ENCODE peak calls at places on chromosomes 11 and 22, in nine cellular contexts. One of them, this sample, is unnamed.

GRCh38 chr11:126886085-126886484 is 114.5 kb downstream of the KIRREL3 start:
- DNase-seq in stimulated activated CD4-positive, alpha-beta T cell treated with anti-CD3 and anti-CD28 coated beads, Interleukin-15, amount 100 ng/mL, for 1 hour: no peak
- DNase-seq in cerebellar cortex: no peak
- DNase-seq in stimulated activated CD8-positive, alpha-beta memory T cell treated with anti-CD3 and anti-CD28 coated beads, Interleukin-15, amount 100 ng/mL, for 24 hours: no peak
- DNase-seq in HFFc6: no peak
- DNase-seq in GM10248: no peak
- DNase-seq in endothelial cell of umbilical vein: no peak
- DNase-seq in NCI-H1417: no peak
- DNase-seq in SJSA1: no peak
- DNase-seq in this sample: no peak

GRCh38 chr22:19943665-19944026 is 2.0 kb upstream of the TXNRD2 start:
- DNase-seq in GM10248: peak; percentile 42
- DNase-seq in cerebellar cortex: no peak
- DNase-seq in stimulated activated CD8-positive, alpha-beta memory T cell treated with anti-CD3 and anti-CD28 coated beads, Interleukin-15, amount 100 ng/mL, for 24 hours: no peak
- DNase-seq in SJSA1: peak; percentile 92
- DNase-seq in HFFc6: peak; percentile 67
- DNase-seq in stimulated activated CD4-positive, alpha-beta T cell treated with anti-CD3 and anti-CD28 coated beads, Interleukin-15, amount 100 ng/mL, for 1 hour: no peak
- DNase-seq in NCI-H1417: no peak
- DNase-seq in endothelial cell of umbilical vein: no peak
- DNase-seq in this sample: no peak

GRCh38 chr11:32259641-32260081 is 168.8 kb downstream of the RCN1 start:
- DNase-seq in cerebellar cortex: peak; percentile 3
- DNase-seq in SJSA1: no peak
- DNase-seq in stimulated activated CD8-positive, alpha-beta memory T cell treated with anti-CD3 and anti-CD28 coated beads, Interleukin-15, amount 100 ng/mL, for 24 hours: no peak
- DNase-seq in NCI-H1417: peak; percentile 16
- DNase-seq in GM10248: peak; percentile 36
- DNase-seq in endothelial cell of umbilical vein: no peak
- DNase-seq in HFFc6: no peak
- DNase-seq in stimulated activated CD4-positive, alpha-beta T cell treated with anti-CD3 and anti-CD28 coated beads, Interleukin-15, amount 100 ng/mL, for 1 hour: no peak
- DNase-seq in this sample: no peak

GRCh38 chr11:27392715-27393114 is 29.7 kb upstream of the CCDC34 start:
- DNase-seq in endothelial cell of umbilical vein: peak; percentile 81
- DNase-seq in GM10248: no peak
- DNase-seq in cerebellar cortex: no peak
- DNase-seq in stimulated activated CD8-positive, alpha-beta memory T cell treated with anti-CD3 and anti-CD28 coated beads, Interleukin-15, amount 100 ng/mL, for 24 hours: no peak
- DNase-seq in stimulated activated CD4-positive, alpha-beta T cell treated with anti-CD3 and anti-CD28 coated beads, Interleukin-15, amount 100 ng/mL, for 1 hour: no peak
- DNase-seq in SJSA1: peak; percentile 59
- DNase-seq in HFFc6: peak; percentile 78
- DNase-seq in NCI-H1417: peak; percentile 9
- DNase-seq in this sample: no peak

GRCh38 chr11:14312736-14313438 is 46.1 kb downstream of the RRAS2 start:
- DNase-seq in SJSA1: peak; percentile 65
- DNase-seq in HFFc6: peak; percentile 64
- DNase-seq in GM10248: no peak
- DNase-seq in stimulated activated CD8-positive, alpha-beta memory T cell treated with anti-CD3 and anti-CD28 coated beads, Interleukin-15, amount 100 ng/mL, for 24 hours: no peak
- DNase-seq in cerebellar cortex: no peak
- DNase-seq in endothelial cell of umbilical vein: no peak
- DNase-seq in stimulated activated CD4-positive, alpha-beta T cell treated with anti-CD3 and anti-CD28 coated beads, Interleukin-15, amount 100 ng/mL, for 1 hour: no peak
- DNase-seq in NCI-H1417: no peak
- DNase-seq in this sample: no peak

GRCh38 chr22:17430298-17430900 is 61.1 kb downstream of the CECR2 start:
- DNase-seq in endothelial cell of umbilical vein: no peak
- DNase-seq in NCI-H1417: no peak
- DNase-seq in SJSA1: no peak
- DNase-seq in stimulated activated CD8-positive, alpha-beta memory T cell treated with anti-CD3 and anti-CD28 coated beads, Interleukin-15, amount 100 ng/mL, for 24 hours: no peak
- DNase-seq in cerebellar cortex: no peak
- DNase-seq in GM10248: no peak
- DNase-seq in HFFc6: no peak
- DNase-seq in stimulated activated CD4-positive, alpha-beta T cell treated with anti-CD3 and anti-CD28 coated beads, Interleukin-15, amount 100 ng/mL, for 1 hour: no peak
- DNase-seq in this sample: no peak

GRCh38 chr11:104073950-104074349 is 37.5 kb downstream of the DDI1 start:
- DNase-seq in SJSA1: no peak
- DNase-seq in HFFc6: peak; percentile 25
- DNase-seq in GM10248: peak; percentile 14
- DNase-seq in endothelial cell of umbilical vein: no peak
- DNase-seq in stimulated activated CD8-positive, alpha-beta memory T cell treated with anti-CD3 and anti-CD28 coated beads, Interleukin-15, amount 100 ng/mL, for 24 hours: no peak
- DNase-seq in cerebellar cortex: no peak
- DNase-seq in stimulated activated CD4-positive, alpha-beta T cell treated with anti-CD3 and anti-CD28 coated beads, Interleukin-15, amount 100 ng/mL, for 1 hour: no peak
- DNase-seq in NCI-H1417: no peak
- DNase-seq in this sample: no peak

GRCh38 chr11:92180664-92181251 is 43.9 kb upstream of the FAT3 start:
- DNase-seq in stimulated activated CD8-positive, alpha-beta memory T cell treated with anti-CD3 and anti-CD28 coated beads, Interleukin-15, amount 100 ng/mL, for 24 hours: no peak
- DNase-seq in endothelial cell of umbilical vein: no peak
- DNase-seq in stimulated activated CD4-positive, alpha-beta T cell treated with anti-CD3 and anti-CD28 coated beads, Interleukin-15, amount 100 ng/mL, for 1 hour: no peak
- DNase-seq in HFFc6: peak; percentile 65
- DNase-seq in NCI-H1417: no peak
- DNase-seq in GM10248: no peak
- DNase-seq in SJSA1: no peak
- DNase-seq in cerebellar cortex: no peak
- DNase-seq in this sample: no peak

GRCh38 chr11:32729976-32730375 is 64.5 kb downstream of the CCDC73 start:
- DNase-seq in cerebellar cortex: no peak
- DNase-seq in endothelial cell of umbilical vein: no peak
- DNase-seq in GM10248: no peak
- DNase-seq in stimulated activated CD4-positive, alpha-beta T cell treated with anti-CD3 and anti-CD28 coated beads, Interleukin-15, amount 100 ng/mL, for 1 hour: no peak
- DNase-seq in HFFc6: no peak
- DNase-seq in SJSA1: no peak
- DNase-seq in NCI-H1417: no peak
- DNase-seq in stimulated activated CD8-positive, alpha-beta memory T cell treated with anti-CD3 and anti-CD28 coated beads, Interleukin-15, amount 100 ng/mL, for 24 hours: no peak
- DNase-seq in this sample: no peak

GRCh38 chr11:35082322-35083180 is 56.4 kb upstream of the CD44 start:
- DNase-seq in GM10248: peak; percentile 85
- DNase-seq in stimulated activated CD8-positive, alpha-beta memory T cell treated with anti-CD3 and anti-CD28 coated beads, Interleukin-15, amount 100 ng/mL, for 24 hours: peak; percentile 40
- DNase-seq in SJSA1: peak; percentile 90
- DNase-seq in HFFc6: peak; percentile 85
- DNase-seq in stimulated activated CD4-positive, alpha-beta T cell treated with anti-CD3 and anti-CD28 coated beads, Interleukin-15, amount 100 ng/mL, for 1 hour: peak; percentile 54
- DNase-seq in cerebellar cortex: no peak
- DNase-seq in NCI-H1417: no peak
- DNase-seq in endothelial cell of umbilical vein: no peak
- DNase-seq in this sample: peak; percentile 69

GRCh38 chr22:29842740-29843139 is 4.7 kb upstream of the ASCC2 start:
- DNase-seq in cerebellar cortex: no peak
- DNase-seq in HFFc6: peak; percentile 97
- DNase-seq in GM10248: no peak
- DNase-seq in SJSA1: peak; percentile 96
- DNase-seq in endothelial cell of umbilical vein: peak; percentile 49
- DNase-seq in stimulated activated CD8-positive, alpha-beta memory T cell treated with anti-CD3 and anti-CD28 coated beads, Interleukin-15, amount 100 ng/mL, for 24 hours: no peak
- DNase-seq in stimulated activated CD4-positive, alpha-beta T cell treated with anti-CD3 and anti-CD28 coated beads, Interleukin-15, amount 100 ng/mL, for 1 hour: no peak
- DNase-seq in NCI-H1417: no peak
- DNase-seq in this sample: no peak

GRCh38 chr11:76656087-76656531 is 14.4 kb downstream of the LRRC32 start:
- DNase-seq in stimulated activated CD8-positive, alpha-beta memory T cell treated with anti-CD3 and anti-CD28 coated beads, Interleukin-15, amount 100 ng/mL, for 24 hours: no peak
- DNase-seq in cerebellar cortex: no peak
- DNase-seq in GM10248: peak; percentile 16
- DNase-seq in SJSA1: no peak
- DNase-seq in stimulated activated CD4-positive, alpha-beta T cell treated with anti-CD3 and anti-CD28 coated beads, Interleukin-15, amount 100 ng/mL, for 1 hour: no peak
- DNase-seq in endothelial cell of umbilical vein: no peak
- DNase-seq in NCI-H1417: no peak
- DNase-seq in HFFc6: no peak
- DNase-seq in this sample: no peak

GRCh38 chr11:62005231-62005661 is 37.8 kb upstream of the FTH1 start:
- DNase-seq in stimulated activated CD8-positive, alpha-beta memory T cell treated with anti-CD3 and anti-CD28 coated beads, Interleukin-15, amount 100 ng/mL, for 24 hours: no peak
- DNase-seq in SJSA1: peak; percentile 58
- DNase-seq in endothelial cell of umbilical vein: no peak
- DNase-seq in GM10248: no peak
- DNase-seq in NCI-H1417: peak; percentile 32
- DNase-seq in stimulated activated CD4-positive, alpha-beta T cell treated with anti-CD3 and anti-CD28 coated beads, Interleukin-15, amount 100 ng/mL, for 1 hour: no peak
- DNase-seq in HFFc6: no peak
- DNase-seq in cerebellar cortex: no peak
- DNase-seq in this sample: no peak

GRCh38 chr11:120918257-120918656 is 105.6 kb upstream of the TBCEL start:
- DNase-seq in cerebellar cortex: no peak
- DNase-seq in stimulated activated CD8-positive, alpha-beta memory T cell treated with anti-CD3 and anti-CD28 coated beads, Interleukin-15, amount 100 ng/mL, for 24 hours: no peak
- DNase-seq in endothelial cell of umbilical vein: no peak
- DNase-seq in stimulated activated CD4-positive, alpha-beta T cell treated with anti-CD3 and anti-CD28 coated beads, Interleukin-15, amount 100 ng/mL, for 1 hour: no peak
- DNase-seq in HFFc6: no peak
- DNase-seq in NCI-H1417: no peak
- DNase-seq in GM10248: no peak
- DNase-seq in SJSA1: no peak
- DNase-seq in this sample: no peak

GRCh38 chr11:67463680-67464410 is 5.2 kb downstream of the TMEM134 start:
- DNase-seq in stimulated activated CD8-positive, alpha-beta memory T cell treated with anti-CD3 and anti-CD28 coated beads, Interleukin-15, amount 100 ng/mL, for 24 hours: no peak
- DNase-seq in HFFc6: no peak
- DNase-seq in cerebellar cortex: no peak
- DNase-seq in NCI-H1417: no peak
- DNase-seq in SJSA1: peak; percentile 73
- DNase-seq in endothelial cell of umbilical vein: no peak
- DNase-seq in stimulated activated CD4-positive, alpha-beta T cell treated with anti-CD3 and anti-CD28 coated beads, Interleukin-15, amount 100 ng/mL, for 1 hour: no peak
- DNase-seq in GM10248: no peak
- DNase-seq in this sample: no peak

GRCh38 chr11:86214710-86215109 is 29.8 kb upstream of the EED start:
- DNase-seq in GM10248: peak; percentile 55
- DNase-seq in SJSA1: no peak
- DNase-seq in HFFc6: no peak
- DNase-seq in endothelial cell of umbilical vein: no peak
- DNase-seq in NCI-H1417: no peak
- DNase-seq in stimulated activated CD4-positive, alpha-beta T cell treated with anti-CD3 and anti-CD28 coated beads, Interleukin-15, amount 100 ng/mL, for 1 hour: peak; percentile 30
- DNase-seq in cerebellar cortex: no peak
- DNase-seq in stimulated activated CD8-positive, alpha-beta memory T cell treated with anti-CD3 and anti-CD28 coated beads, Interleukin-15, amount 100 ng/mL, for 24 hours: peak; percentile 31
- DNase-seq in this sample: peak; percentile 54

GRCh38 chr22:46625113-46625842 is 5.1 kb downstream of the GRAMD4 start:
- DNase-seq in stimulated activated CD8-positive, alpha-beta memory T cell treated with anti-CD3 and anti-CD28 coated beads, Interleukin-15, amount 100 ng/mL, for 24 hours: no peak
- DNase-seq in GM10248: no peak
- DNase-seq in HFFc6: no peak
- DNase-seq in SJSA1: no peak
- DNase-seq in cerebellar cortex: no peak
- DNase-seq in NCI-H1417: no peak
- DNase-seq in endothelial cell of umbilical vein: no peak
- DNase-seq in stimulated activated CD4-positive, alpha-beta T cell treated with anti-CD3 and anti-CD28 coated beads, Interleukin-15, amount 100 ng/mL, for 1 hour: no peak
- DNase-seq in this sample: no peak

GRCh38 chr22:20021196-20022181 is 579 bp downstream of the TANGO2 start:
- DNase-seq in endothelial cell of umbilical vein: peak; percentile 42
- DNase-seq in cerebellar cortex: no peak
- DNase-seq in stimulated activated CD8-positive, alpha-beta memory T cell treated with anti-CD3 and anti-CD28 coated beads, Interleukin-15, amount 100 ng/mL, for 24 hours: no peak
- DNase-seq in GM10248: no peak
- DNase-seq in stimulated activated CD4-positive, alpha-beta T cell treated with anti-CD3 and anti-CD28 coated beads, Interleukin-15, amount 100 ng/mL, for 1 hour: no peak
- DNase-seq in NCI-H1417: peak; percentile 45
- DNase-seq in HFFc6: peak; percentile 73
- DNase-seq in SJSA1: peak; percentile 51
- DNase-seq in this sample: no peak

GRCh38 chr11:116930586-116930985 is 93.2 kb upstream of the APOA1 start:
- DNase-seq in stimulated activated CD4-positive, alpha-beta T cell treated with anti-CD3 and anti-CD28 coated beads, Interleukin-15, amount 100 ng/mL, for 1 hour: no peak
- DNase-seq in cerebellar cortex: no peak
- DNase-seq in SJSA1: no peak
- DNase-seq in endothelial cell of umbilical vein: no peak
- DNase-seq in GM10248: no peak
- DNase-seq in stimulated activated CD8-positive, alpha-beta memory T cell treated with anti-CD3 and anti-CD28 coated beads, Interleukin-15, amount 100 ng/mL, for 24 hours: no peak
- DNase-seq in NCI-H1417: peak; percentile 55
- DNase-seq in HFFc6: no peak
- DNase-seq in this sample: no peak

GRCh38 chr11:67195971-67196418 is 70.3 kb upstream of the GRK2 start:
- DNase-seq in endothelial cell of umbilical vein: no peak
- DNase-seq in HFFc6: peak; percentile 85
- DNase-seq in stimulated activated CD8-positive, alpha-beta memory T cell treated with anti-CD3 and anti-CD28 coated beads, Interleukin-15, amount 100 ng/mL, for 24 hours: no peak
- DNase-seq in GM10248: no peak
- DNase-seq in cerebellar cortex: peak; percentile 25
- DNase-seq in SJSA1: no peak
- DNase-seq in NCI-H1417: no peak
- DNase-seq in stimulated activated CD4-positive, alpha-beta T cell treated with anti-CD3 and anti-CD28 coated beads, Interleukin-15, amount 100 ng/mL, for 1 hour: no peak
- DNase-seq in this sample: no peak

GRCh38 chr11:26442131-26442530 is 110.2 kb downstream of the ANO3 start:
- DNase-seq in stimulated activated CD4-positive, alpha-beta T cell treated with anti-CD3 and anti-CD28 coated beads, Interleukin-15, amount 100 ng/mL, for 1 hour: no peak
- DNase-seq in cerebellar cortex: no peak
- DNase-seq in stimulated activated CD8-positive, alpha-beta memory T cell treated with anti-CD3 and anti-CD28 coated beads, Interleukin-15, amount 100 ng/mL, for 24 hours: no peak
- DNase-seq in GM10248: no peak
- DNase-seq in NCI-H1417: no peak
- DNase-seq in HFFc6: peak; percentile 11
- DNase-seq in endothelial cell of umbilical vein: no peak
- DNase-seq in SJSA1: no peak
- DNase-seq in this sample: no peak

GRCh38 chr11:133518702-133519264 is 13.5 kb downstream of the OPCML start:
- DNase-seq in HFFc6: no peak
- DNase-seq in stimulated activated CD8-positive, alpha-beta memory T cell treated with anti-CD3 and anti-CD28 coated beads, Interleukin-15, amount 100 ng/mL, for 24 hours: no peak
- DNase-seq in cerebellar cortex: no peak
- DNase-seq in NCI-H1417: no peak
- DNase-seq in GM10248: no peak
- DNase-seq in stimulated activated CD4-positive, alpha-beta T cell treated with anti-CD3 and anti-CD28 coated beads, Interleukin-15, amount 100 ng/mL, for 1 hour: no peak
- DNase-seq in SJSA1: no peak
- DNase-seq in endothelial cell of umbilical vein: no peak
- DNase-seq in this sample: no peak

GRCh38 chr11:35600439-35600838 is 17.8 kb upstream of the FJX1 start:
- DNase-seq in HFFc6: no peak
- DNase-seq in GM10248: no peak
- DNase-seq in endothelial cell of umbilical vein: no peak
- DNase-seq in SJSA1: no peak
- DNase-seq in stimulated activated CD4-positive, alpha-beta T cell treated with anti-CD3 and anti-CD28 coated beads, Interleukin-15, amount 100 ng/mL, for 1 hour: no peak
- DNase-seq in cerebellar cortex: no peak
- DNase-seq in stimulated activated CD8-positive, alpha-beta memory T cell treated with anti-CD3 and anti-CD28 coated beads, Interleukin-15, amount 100 ng/mL, for 24 hours: no peak
- DNase-seq in NCI-H1417: no peak
- DNase-seq in this sample: no peak

GRCh38 chr22:29994941-29995340 is 85.3 kb upstream of the HORMAD2 start:
- DNase-seq in stimulated activated CD8-positive, alpha-beta memory T cell treated with anti-CD3 and anti-CD28 coated beads, Interleukin-15, amount 100 ng/mL, for 24 hours: no peak
- DNase-seq in NCI-H1417: no peak
- DNase-seq in endothelial cell of umbilical vein: peak; percentile 60
- DNase-seq in SJSA1: no peak
- DNase-seq in HFFc6: no peak
- DNase-seq in cerebellar cortex: no peak
- DNase-seq in stimulated activated CD4-positive, alpha-beta T cell treated with anti-CD3 and anti-CD28 coated beads, Interleukin-15, amount 100 ng/mL, for 1 hour: no peak
- DNase-seq in GM10248: no peak
- DNase-seq in this sample: no peak

GRCh38 chr11:2517016-2517385 is 72.2 kb downstream of the KCNQ1 start:
- DNase-seq in SJSA1: no peak
- DNase-seq in stimulated activated CD4-positive, alpha-beta T cell treated with anti-CD3 and anti-CD28 coated beads, Interleukin-15, amount 100 ng/mL, for 1 hour: no peak
- DNase-seq in stimulated activated CD8-positive, alpha-beta memory T cell treated with anti-CD3 and anti-CD28 coated beads, Interleukin-15, amount 100 ng/mL, for 24 hours: no peak
- DNase-seq in GM10248: no peak
- DNase-seq in HFFc6: no peak
- DNase-seq in NCI-H1417: no peak
- DNase-seq in cerebellar cortex: no peak
- DNase-seq in endothelial cell of umbilical vein: no peak
- DNase-seq in this sample: no peak

This sample was measured in activated T-helper 9 cell treated with anti-CD3 and anti-CD28 coated beads, Interleukin-2, amount 50 U/mL, for 16 hours.